ENCODE peak calls at places on chromosomes 3 and 15, in eight cellular contexts. M, R, A, U, N, P, X and T are unnamed samples.

GRCh38 chr15:39597751-39598185 is 16.9 kb downstream of the THBS1 start:
- DNase-seq in U (no peak), P (no peak), R (peak), X (no peak), A (no peak), N (no peak), M (no peak), T (no peak)

GRCh38 chr15:75538376-75538775 is 40.7 kb downstream of the PTPN9 start:
- DNase-seq in P (no peak), R (no peak), N (no peak), M (no peak), X (no peak), U (no peak), A (no peak), T (no peak)

GRCh38 chr3:130963878-130964277 is 62.7 kb downstream of the ASTE1 start:
- DNase-seq in X (peak), M (no peak), U (no peak), R (peak), P (no peak), A (no peak), N (peak), T (peak)

GRCh38 chr3:12508316-12508715 is 24.0 kb downstream of the TSEN2 start:
- DNase-seq in N (peak), X (no peak), P (no peak), R (peak), M (no peak), U (peak), A (no peak), T (peak)

GRCh38 chr15:68419301-68420175 is 12.4 kb downstream of the ITGA11 start:
- DNase-seq in A (no peak), N (no peak), X (no peak), U (no peak), P (no peak), M (no peak), R (peak), T (no peak)

GRCh38 chr3:56471771-56472170 is 3.5 kb upstream of the ERC2 start:
- DNase-seq in M (no peak), R (no peak), U (no peak), A (no peak), X (no peak), N (no peak), P (no peak), T (no peak)

GRCh38 chr3:52313188-52313773 is 2.8 kb upstream of the DNAH1 start:
- DNase-seq in U (no peak), P (no peak), R (no peak), N (no peak), X (no peak), A (no peak), M (no peak), T (no peak)

GRCh38 chr3:194069421-194070219 is 66.3 kb upstream of the HES1 start:
- DNase-seq in X (no peak), R (peak), N (no peak), P (no peak), A (no peak), M (no peak), U (no peak), T (no peak)

GRCh38 chr3:188546835-188547670 is 393.1 kb downstream of the LPP start:
- DNase-seq in R (peak), M (no peak), P (no peak), U (no peak), X (no peak), A (no peak), N (no peak), T (no peak)

GRCh38 chr15:92034227-92034626 is 180.7 kb downstream of the SLCO3A1 start:
- DNase-seq in U (no peak), M (no peak), P (no peak), X (no peak), R (peak), N (no peak), A (no peak), T (no peak)

GRCh38 chr3:122714269-122714668 is 33.6 kb downstream of the PARP14 start:
- DNase-seq in M (no peak), A (no peak), X (no peak), N (no peak), R (no peak), U (no peak), P (no peak), T (no peak)

GRCh38 chr3:150232992-150233451 is 175.1 kb upstream of the TSC22D2 start:
- DNase-seq in X (no peak), M (no peak), R (no peak), A (no peak), N (no peak), U (no peak), P (no peak), T (peak)

GRCh38 chr3:106120334-106120733 is 251.5 kb upstream of the CBLB start:
- DNase-seq in N (no peak), R (peak), P (no peak), M (no peak), A (no peak), X (no peak), U (peak), T (no peak)

GRCh38 chr3:14137004-14137403 is 12.2 kb downstream of the TMEM43 start:
- DNase-seq in A (no peak), N (no peak), U (no peak), X (peak), P (no peak), R (no peak), M (no peak), T (no peak)

GRCh38 chr15:48929611-48930170 is 34.0 kb downstream of the SHC4 start:
- DNase-seq in R (no peak), U (no peak), N (no peak), A (no peak), M (no peak), P (no peak), X (no peak), T (no peak)

GRCh38 chr15:49675051-49675450 is 54.2 kb downstream of the DTWD1 start:
- DNase-seq in R (peak), X (no peak), P (no peak), A (no peak), M (no peak), N (peak), U (peak), T (no peak)

GRCh38 chr15:77518458-77518857 is 97.8 kb downstream of the HMG20A start:
- DNase-seq in A (no peak), M (no peak), N (no peak), R (no peak), X (no peak), P (no peak), U (no peak), T (no peak)

GRCh38 chr3:46936733-46937250 is 39.8 kb downstream of the CCDC12 start:
- DNase-seq in P (no peak), A (no peak), R (peak), X (no peak), N (no peak), M (no peak), U (peak), T (no peak)

GRCh38 chr3:51024765-51025681 is 350.3 kb downstream of the DOCK3 start:
- DNase-seq in U (no peak), R (no peak), X (peak), P (peak), N (no peak), M (peak), A (peak), T (no peak)

GRCh38 chr3:38361496-38361895 is 14.9 kb downstream of the XYLB start:
- DNase-seq in P (no peak), X (no peak), U (no peak), N (no peak), M (no peak), A (no peak), R (no peak), T (no peak)

GRCh38 chr15:78811124-78811824 is at the start of gene ADAMTS7:
- DNase-seq in R (peak), U (peak), N (no peak), P (peak), M (peak), A (peak), X (peak), T (peak)

GRCh38 chr3:124035463-124036121 is 43.7 kb upstream of the ROPN1 start:
- DNase-seq in R (no peak), U (no peak), X (no peak), P (no peak), N (no peak), M (no peak), A (no peak), T (peak)

GRCh38 chr3:45509038-45509767 is 85.3 kb upstream of the LIMD1 start:
- DNase-seq in R (peak), U (peak), P (no peak), A (no peak), N (no peak), X (no peak), M (no peak), T (peak)

GRCh38 chr15:75669879-75670212 is 22.1 kb downstream of the SNX33 start:
- DNase-seq in A (no peak), P (no peak), R (no peak), N (no peak), U (no peak), M (no peak), X (no peak), T (no peak)

GRCh38 chr3:124559650-124560405 is 170.4 kb upstream of the UMPS start:
- DNase-seq in X (peak), N (peak), R (peak), M (peak), A (peak), P (peak), U (peak), T (peak)

GRCh38 chr15:43099105-43099845 is 6.6 kb downstream of the UBR1 start:
- DNase-seq in N (no peak), A (no peak), P (no peak), X (no peak), U (no peak), R (no peak), M (no peak), T (no peak)

GRCh38 chr3:115804722-115805121 is 181.4 kb downstream of the GAP43 start:
- DNase-seq in X (no peak), P (no peak), N (no peak), A (no peak), M (no peak), R (peak), U (peak), T (no peak)